ENCODE peak calls at places on chromosomes 12 and 14, in ten cellular contexts. Y, W, F, X, S, Z, J, R, D and L are unnamed samples.

GRCh38 chr12:59040651-59041050 is 120.3 kb upstream of the LRIG3 start:
- DNase-seq in Y (no peak), W (no peak), F (peak), X (no peak), S (no peak), Z (no peak), J (no peak), R (no peak), D (no peak), L (no peak)

GRCh38 chr14:99749142-99749541 is 44.1 kb upstream of the EML1 start:
- DNase-seq in Y (no peak), W (no peak), F (no peak), X (no peak), S (no peak), Z (no peak), J (no peak), R (peak), D (no peak), L (no peak)

GRCh38 chr12:64571346-64571745 is 38.9 kb upstream of the RASSF3 start:
- DNase-seq in Y (no peak), W (no peak), F (no peak), X (no peak), S (no peak), Z (no peak), J (no peak), R (no peak), D (no peak), L (no peak)

GRCh38 chr14:53703457-53703856 is 253.2 kb downstream of the BMP4 start:
- DNase-seq in Y (no peak), W (no peak), F (no peak), X (no peak), S (no peak), Z (no peak), J (no peak), R (no peak), D (no peak), L (no peak)

GRCh38 chr12:102504280-102504679 is 23.9 kb upstream of the IGF1 start:
- DNase-seq in Y (no peak), W (no peak), F (no peak), X (no peak), S (no peak), Z (peak), J (no peak), R (no peak), D (no peak), L (no peak)

GRCh38 chr12:119686355-119686754 is 18.4 kb downstream of the PRKAB1 start:
- DNase-seq in Y (no peak), W (no peak), F (peak), X (no peak), S (no peak), Z (no peak), J (no peak), R (peak), D (no peak), L (no peak)

GRCh38 chr12:1595690-1596347 is 1.4 kb upstream of the FBXL14 start:
- DNase-seq in Y (no peak), W (no peak), F (no peak), X (no peak), S (no peak), Z (no peak), J (no peak), R (no peak), D (no peak), L (no peak)

GRCh38 chr14:83885748-83886382 is 1644.1 kb upstream of the FLRT2 start:
- DNase-seq in Y (no peak), W (no peak), F (no peak), X (no peak), S (no peak), Z (no peak), J (no peak), R (no peak), D (no peak), L (no peak)

GRCh38 chr14:37641117-37641516 is 45.7 kb downstream of the TTC6 start:
- DNase-seq in Y (no peak), W (no peak), F (no peak), X (no peak), S (no peak), Z (no peak), J (no peak), R (no peak), D (no peak), L (no peak)

GRCh38 chr12:62191747-62192485 is 68.3 kb upstream of the USP15 start:
- DNase-seq in Y (peak), W (no peak), F (peak), X (peak), S (no peak), Z (no peak), J (peak), R (peak), D (peak), L (no peak)

GRCh38 chr14:37594238-37594915 is 672 bp downstream of the FOXA1 start:
- DNase-seq in Y (peak), W (peak), F (peak), X (no peak), S (peak), Z (peak), J (peak), R (peak), D (peak), L (peak)

GRCh38 chr14:63435838-63436237 is 107.3 kb downstream of the PPP2R5E start:
- DNase-seq in Y (no peak), W (no peak), F (no peak), X (no peak), S (no peak), Z (no peak), J (no peak), R (peak), D (peak), L (no peak)

GRCh38 chr12:12560587-12561304 is 1.9 kb downstream of the DUSP16 start:
- DNase-seq in Y (no peak), W (no peak), F (peak), X (peak), S (no peak), Z (peak), J (no peak), R (no peak), D (peak), L (peak)

GRCh38 chr14:104383088-104383805 is 196.3 kb upstream of the C14orf180 start:
- DNase-seq in Y (no peak), W (no peak), F (no peak), X (no peak), S (no peak), Z (no peak), J (no peak), R (peak), D (no peak), L (no peak)

GRCh38 chr12:50201987-50202521 is 34.9 kb upstream of the CERS5 start:
- DNase-seq in Y (no peak), W (no peak), F (peak), X (no peak), S (no peak), Z (no peak), J (no peak), R (no peak), D (no peak), L (no peak)

GRCh38 chr12:42483534-42483857 is 106.0 kb downstream of the PRICKLE1 start:
- DNase-seq in Y (peak), W (no peak), F (no peak), X (no peak), S (peak), Z (no peak), J (peak), R (no peak), D (peak), L (no peak)

GRCh38 chr12:53327435-53328042 is 6.1 kb upstream of the AAAS start:
- DNase-seq in Y (no peak), W (no peak), F (no peak), X (no peak), S (no peak), Z (no peak), J (no peak), R (no peak), D (no peak), L (no peak)

GRCh38 chr14:42687421-42687820 is 1080.7 kb downstream of the LRFN5 start:
- DNase-seq in Y (no peak), W (no peak), F (peak), X (no peak), S (no peak), Z (no peak), J (no peak), R (no peak), D (no peak), L (no peak)

GRCh38 chr12:108609535-108610335 is 11.9 kb upstream of the TMEM119 start:
- DNase-seq in Y (no peak), W (peak), F (no peak), X (no peak), S (no peak), Z (no peak), J (no peak), R (no peak), D (peak), L (no peak)

GRCh38 chr12:1220127-1221092 is 229.4 kb downstream of the ERC1 start:
- DNase-seq in Y (no peak), W (no peak), F (no peak), X (no peak), S (no peak), Z (no peak), J (no peak), R (no peak), D (no peak), L (no peak)

GRCh38 chr14:52802597-52802996 is 11.2 kb upstream of the GNPNAT1 start:
- DNase-seq in Y (no peak), W (no peak), F (no peak), X (no peak), S (peak), Z (no peak), J (no peak), R (no peak), D (no peak), L (no peak)

GRCh38 chr14:100292776-100293461 is 13.3 kb downstream of the SLC25A29 start:
- DNase-seq in Y (no peak), W (no peak), F (no peak), X (no peak), S (no peak), Z (no peak), J (no peak), R (peak), D (peak), L (no peak)

GRCh38 chr12:108091351-108091750 is 37.7 kb upstream of the WSCD2 start:
- DNase-seq in Y (no peak), W (no peak), F (no peak), X (no peak), S (no peak), Z (no peak), J (no peak), R (no peak), D (no peak), L (no peak)

GRCh38 chr12:117440384-117440783 is 79.0 kb upstream of the NOS1 start:
- DNase-seq in Y (no peak), W (no peak), F (no peak), X (no peak), S (no peak), Z (no peak), J (no peak), R (no peak), D (no peak), L (no peak)

GRCh38 chr14:24376448-24377070 is 8.6 kb downstream of the NFATC4 start:
- DNase-seq in Y (no peak), W (no peak), F (peak), X (no peak), S (no peak), Z (no peak), J (no peak), R (no peak), D (no peak), L (no peak)

GRCh38 chr14:35221462-35221861 is 70.7 kb upstream of the PSMA6 start:
- DNase-seq in Y (no peak), W (no peak), F (no peak), X (no peak), S (no peak), Z (no peak), J (no peak), R (no peak), D (no peak), L (no peak)

GRCh38 chr14:95045255-95045701 is 112.1 kb downstream of the DICER1 start:
- DNase-seq in Y (no peak), W (peak), F (peak), X (no peak), S (no peak), Z (no peak), J (no peak), R (peak), D (no peak), L (no peak)

GRCh38 chr14:104132981-104133380 is 5.4 kb upstream of the KIF26A start:
- DNase-seq in Y (no peak), W (peak), F (no peak), X (no peak), S (no peak), Z (no peak), J (peak), R (peak), D (peak), L (no peak)

GRCh38 chr12:86601550-86602308 is 345.5 kb upstream of the MGAT4C start:
- DNase-seq in Y (no peak), W (no peak), F (no peak), X (no peak), S (no peak), Z (no peak), J (no peak), R (peak), D (no peak), L (no peak)

GRCh38 chr14:51082394-51082793 is 12.5 kb downstream of the TRIM9 start:
- DNase-seq in Y (no peak), W (no peak), F (no peak), X (no peak), S (no peak), Z (no peak), J (no peak), R (no peak), D (no peak), L (no peak)

GRCh38 chr12:32419520-32419960 is 20.2 kb downstream of the FGD4 start:
- DNase-seq in Y (no peak), W (no peak), F (peak), X (no peak), S (no peak), Z (no peak), J (no peak), R (no peak), D (no peak), L (no peak)

GRCh38 chr12:51371295-51371953 is 19.8 kb downstream of the GALNT6 start:
- DNase-seq in Y (peak), W (peak), F (peak), X (no peak), S (peak), Z (no peak), J (peak), R (peak), D (peak), L (no peak)

GRCh38 chr12:85076688-85077430 is 40.7 kb downstream of the LRRIQ1 start:
- DNase-seq in Y (no peak), W (no peak), F (peak), X (no peak), S (peak), Z (no peak), J (no peak), R (no peak), D (no peak), L (peak)

GRCh38 chr14:49768301-49769121 is 558 bp downstream of the KLHDC2 start:
- DNase-seq in Y (peak), W (peak), F (peak), X (peak), S (peak), Z (peak), J (peak), R (peak), D (peak), L (no peak)

GRCh38 chr12:121391619-121392324 is 8.1 kb upstream of the RNF34 start:
- DNase-seq in Y (no peak), W (no peak), F (no peak), X (no peak), S (no peak), Z (peak), J (no peak), R (no peak), D (no peak), L (no peak)

GRCh38 chr12:16449459-16449858 is 102.0 kb downstream of the MGST1 start:
- DNase-seq in Y (no peak), W (no peak), F (no peak), X (no peak), S (no peak), Z (no peak), J (no peak), R (no peak), D (no peak), L (no peak)

GRCh38 chr12:14417717-14418116 is 52.2 kb downstream of the ATF7IP start:
- DNase-seq in Y (no peak), W (peak), F (peak), X (peak), S (no peak), Z (peak), J (peak), R (no peak), D (peak), L (peak)

GRCh38 chr12:83121886-83122622 is 435.3 kb downstream of the TMTC2 start:
- DNase-seq in Y (no peak), W (no peak), F (no peak), X (peak), S (no peak), Z (no peak), J (no peak), R (no peak), D (no peak), L (no peak)

GRCh38 chr14:51310453-51311074 is 70.5 kb downstream of the TMX1 start:
- DNase-seq in Y (no peak), W (no peak), F (no peak), X (no peak), S (no peak), Z (no peak), J (no peak), R (no peak), D (no peak), L (no peak)